ENCODE peak calls at places on chromosomes 7 and 10, in seven cellular contexts. O, Q, I, B, L, A and Y are unnamed samples.

GRCh38 chr7:100016209-100016901 is 959 bp downstream of the ZKSCAN1 start:
- DNase-seq in I (no peak), B (no peak), Q (no peak), L (no peak), O (no peak), A (peak; percentile 28), Y (no peak)

GRCh38 chr10:26057466-26057865 is 123.4 kb downstream of the MYO3A start:
- DNase-seq in L (no peak), B (no peak), O (no peak), A (no peak), Q (no peak), I (no peak), Y (no peak)

GRCh38 chr7:36005286-36005685 is 147.8 kb upstream of the EEPD1 start:
- DNase-seq in A (no peak), I (no peak), O (no peak), Q (no peak), L (no peak), B (no peak), Y (no peak)

GRCh38 chr7:76380623-76380966 is 21.8 kb upstream of the YWHAG start:
- DNase-seq in Q (no peak), A (peak; percentile 56), B (peak; percentile 48), L (no peak), O (no peak), I (no peak), Y (no peak)

GRCh38 chr7:26292768-26293560 is 1.3 kb downstream of the SNX10 start:
- DNase-seq in Q (no peak), A (no peak), L (no peak), I (no peak), O (no peak), B (peak; percentile 55), Y (no peak)

GRCh38 chr7:19116121-19117080 is 1.0 kb downstream of the TWIST1 start:
- DNase-seq in A (peak; percentile 68), B (peak; percentile 63), I (peak; percentile 50), L (peak; percentile 70), O (peak; percentile 60), Q (no peak), Y (peak; percentile 56)

GRCh38 chr10:6123467-6124042 is 34.7 kb downstream of the RBM17 start:
- DNase-seq in A (no peak), B (no peak), O (no peak), Q (no peak), I (peak; percentile 27), L (no peak), Y (no peak)

GRCh38 chr7:132337450-132338080 is 238.7 kb downstream of the PLXNA4 start:
- DNase-seq in Q (no peak), B (no peak), I (no peak), O (no peak), L (no peak), A (no peak), Y (no peak)

GRCh38 chr10:14009315-14010082 is 321.2 kb downstream of the FRMD4A start:
- DNase-seq in L (no peak), I (peak; percentile 90), B (no peak), A (peak; percentile 49), O (peak; percentile 56), Q (peak; percentile 28), Y (peak; percentile 25)

GRCh38 chr7:39086638-39087360 is 109.1 kb downstream of the POU6F2 start:
- DNase-seq in B (no peak), I (no peak), A (no peak), Q (no peak), L (no peak), O (no peak), Y (no peak)

GRCh38 chr10:7551891-7552731 is 114.7 kb downstream of the ITIH5 start:
- DNase-seq in I (no peak), O (no peak), L (no peak), A (no peak), Q (no peak), B (peak; percentile 94), Y (no peak)

GRCh38 chr7:47284691-47285246 is 297.1 kb downstream of the TNS3 start:
- DNase-seq in B (no peak), O (no peak), A (no peak), I (no peak), L (peak; percentile 52), Q (no peak), Y (no peak)

GRCh38 chr7:43300121-43300520 is 187.7 kb downstream of the HECW1 start:
- DNase-seq in I (no peak), B (no peak), A (no peak), L (no peak), Q (no peak), O (no peak), Y (no peak)

GRCh38 chr10:30357075-30357801 is 8.2 kb upstream of the MTPAP start:
- DNase-seq in I (no peak), B (no peak), Q (no peak), L (no peak), A (no peak), O (no peak), Y (no peak)

GRCh38 chr7:42156957-42157721 is 79.9 kb downstream of the GLI3 start:
- DNase-seq in I (no peak), Q (no peak), O (no peak), B (no peak), L (no peak), A (no peak), Y (no peak)

GRCh38 chr7:120806669-120807068 is 51.3 kb downstream of the TSPAN12 start:
- DNase-seq in A (no peak), I (peak; percentile 3), L (no peak), B (no peak), Q (no peak), O (no peak), Y (no peak)

GRCh38 chr7:960269-960871 is 5.9 kb upstream of the ADAP1 start:
- DNase-seq in A (no peak), O (no peak), B (no peak), I (no peak), Q (no peak), L (peak; percentile 73), Y (no peak)

GRCh38 chr10:114715171-114715670 is 57.1 kb upstream of the ABLIM1 start:
- DNase-seq in B (no peak), Q (no peak), O (no peak), I (peak; percentile 67), A (peak; percentile 71), L (no peak), Y (peak; percentile 81)

GRCh38 chr7:149772236-149772820 is 1.1 kb downstream of the ZNF467 start:
- DNase-seq in I (no peak), Q (no peak), A (no peak), B (peak; percentile 45), O (no peak), L (no peak), Y (no peak)

GRCh38 chr10:132488231-132488821 is 49.3 kb upstream of the INPP5A start:
- DNase-seq in I (no peak), Q (no peak), B (no peak), A (no peak), L (peak; percentile 62), O (peak; percentile 39), Y (no peak)

GRCh38 chr10:93576888-93577287 is 10.4 kb downstream of the FFAR4 start:
- DNase-seq in Q (no peak), A (no peak), O (no peak), L (no peak), I (no peak), B (no peak), Y (no peak)

GRCh38 chr10:34235164-34235832 is 579.8 kb downstream of the PARD3 start:
- DNase-seq in A (peak; percentile 22), L (no peak), I (peak; percentile 83), O (no peak), B (no peak), Q (no peak), Y (peak; percentile 36)

GRCh38 chr10:4947039-4947634 is 16.1 kb upstream of the AKR1C1 start:
- DNase-seq in O (no peak), B (no peak), Q (no peak), L (no peak), A (peak; percentile 52), I (peak; percentile 71), Y (no peak)

GRCh38 chr7:43516581-43517342 is 66.1 kb upstream of the STK17A start:
- DNase-seq in Q (no peak), O (no peak), B (no peak), L (no peak), I (no peak), A (no peak), Y (no peak)

GRCh38 chr10:100133801-100134200 is 52.0 kb downstream of the ERLIN1 start:
- DNase-seq in A (no peak), B (no peak), L (no peak), Q (no peak), I (no peak), O (no peak), Y (no peak)

GRCh38 chr10:114541081-114541833 is 116.8 kb downstream of the ABLIM1 start:
- DNase-seq in A (peak; percentile 91), I (peak; percentile 91), L (peak; percentile 89), B (peak; percentile 65), O (no peak), Q (peak; percentile 38), Y (peak; percentile 71)

GRCh38 chr7:1922071-1922869 is 252.2 kb downstream of the ELFN1 start:
- DNase-seq in A (no peak), O (no peak), B (no peak), L (no peak), Q (no peak), I (peak; percentile 17), Y (no peak)

GRCh38 chr7:137328389-137329120 is 15.0 kb downstream of the PTN start:
- DNase-seq in Q (no peak), I (peak; percentile 53), A (no peak), O (peak; percentile 42), B (no peak), L (no peak), Y (no peak)

GRCh38 chr7:85829817-85830432 is 643.1 kb upstream of the SEMA3D start:
- DNase-seq in I (peak; percentile 11), A (peak; percentile 26), Q (no peak), B (no peak), L (no peak), O (no peak), Y (no peak)

GRCh38 chr10:103800789-103801540 is 54.4 kb downstream of the SH3PXD2A start:
- DNase-seq in I (peak; percentile 82), L (no peak), B (peak; percentile 64), Q (peak; percentile 8), O (peak; percentile 85), A (no peak), Y (no peak)

GRCh38 chr10:120949511-120950102 is 98.4 kb downstream of the WDR11 start:
- DNase-seq in B (no peak), Q (no peak), A (peak; percentile 1), L (no peak), O (no peak), I (no peak), Y (no peak)
- H3K4me3 ChIP-seq in B (no peak overlapping the region), Q (no peak overlapping the region), A (peak overlapping the region; percentile 57), L (peak overlapping the region; percentile 44), O (no peak overlapping the region), I (peak overlapping the region; percentile 31), Y (no peak overlapping the region)

GRCh38 chr7:130356760-130357611 is 12.4 kb downstream of the CPA5 start:
- DNase-seq in B (peak; percentile 64), A (peak; percentile 90), L (peak; percentile 91), O (peak; percentile 83), Q (no peak), I (peak; percentile 91), Y (peak; percentile 76)
- H3K4me3 ChIP-seq in B (no peak overlapping the region), A (no peak overlapping the region), L (no peak overlapping the region), O (no peak overlapping the region), Q (no peak overlapping the region), I (no peak overlapping the region), Y (no peak overlapping the region)

GRCh38 chr7:155776606-155777005 is 35.7 kb downstream of the SHH start:
- DNase-seq in L (peak; percentile 50), O (no peak), I (no peak), Q (no peak), B (no peak), A (no peak), Y (no peak)
- H3K4me3 ChIP-seq in L (no peak overlapping the region), O (no peak overlapping the region), I (no peak overlapping the region), Q (no peak overlapping the region), B (no peak overlapping the region), A (no peak overlapping the region), Y (no peak overlapping the region)

GRCh38 chr7:103068429-103069403 is 5.9 kb downstream of the FBXL13 start:
- DNase-seq in L (no peak), B (no peak), I (no peak), Q (no peak), O (no peak), A (peak; percentile 36), Y (no peak)
- H3K4me3 ChIP-seq in L (no peak overlapping the region), B (no peak overlapping the region), I (no peak overlapping the region), Q (no peak overlapping the region), O (no peak overlapping the region), A (no peak overlapping the region), Y (no peak overlapping the region)